ENCODE peak calls at places on chromosomes 7 and 10, in seven cellular contexts. R is neural crest cell; B is upper lobe of right lung; P is A549; J is nephron progenitor cell; Z is foreskin keratinocyte; V is CD4-positive, alpha-beta T cell. A is an unnamed sample.

GRCh38 chr10:128050117-128050516 is 76.1 kb downstream of the MKI67 start:
- DNase-seq in R (no peak), P (no peak), V (no peak), J (no peak), B (no peak), Z (no peak), A (no peak)

GRCh38 chr7:90412458-90413184 is 9.4 kb downstream of the CLDN12 start:
- DNase-seq in J (peak; percentile 4), P (no peak), Z (peak; percentile 15), V (no peak), R (no peak), B (peak; percentile 61), A (no peak)

GRCh38 chr10:84076540-84077195 is 62.6 kb upstream of the GHITM start:
- DNase-seq in Z (no peak), R (no peak), B (no peak), J (no peak), P (no peak), V (no peak), A (no peak)

GRCh38 chr10:17022399-17022798 is 107.2 kb downstream of the CUBN start:
- DNase-seq in Z (no peak), B (no peak), P (no peak), V (no peak), J (no peak), R (no peak), A (no peak)

GRCh38 chr7:77415474-77415821 is 701 bp downstream of the GSAP start:
- DNase-seq in V (peak; percentile 4), B (peak; percentile 72), Z (no peak), J (peak; percentile 33), R (no peak), P (no peak), A (peak; percentile 73)

GRCh38 chr10:29204119-29204518 is 84.8 kb upstream of the LYZL1 start:
- DNase-seq in B (no peak), P (no peak), R (no peak), J (peak; percentile 38), Z (no peak), V (no peak), A (no peak)

GRCh38 chr10:86779267-86780017 is 23.0 kb downstream of the BMPR1A start:
- DNase-seq in V (no peak), P (no peak), R (no peak), Z (no peak), B (no peak), J (no peak), A (no peak)

GRCh38 chr10:29634764-29635625 is at the start of gene SVIL:
- DNase-seq in Z (peak; percentile 85), V (no peak), B (peak; percentile 70), P (no peak), J (peak; percentile 55), R (no peak), A (no peak)

GRCh38 chr7:17830206-17830605 is 110.1 kb downstream of the SNX13 start:
- DNase-seq in Z (no peak), R (no peak), P (no peak), V (no peak), B (no peak), J (no peak), A (no peak)

GRCh38 chr10:30705625-30706149 is 76.1 kb upstream of the LYZL2 start:
- DNase-seq in B (no peak), R (no peak), Z (no peak), V (no peak), P (no peak), J (no peak), A (no peak)

GRCh38 chr7:143202161-143202560 is 18.9 kb downstream of the TAS2R39 start:
- DNase-seq in V (no peak), R (no peak), B (no peak), P (no peak), J (no peak), Z (no peak), A (no peak)

GRCh38 chr7:16845746-16846145 is 36.0 kb downstream of the AGR3 start:
- DNase-seq in R (no peak), P (no peak), Z (no peak), J (no peak), B (no peak), V (no peak), A (no peak)

GRCh38 chr10:33460461-33461294 is 126.2 kb upstream of the NRP1 start:
- DNase-seq in R (no peak), P (no peak), B (no peak), Z (peak; percentile 6), V (no peak), J (no peak), A (no peak)

GRCh38 chr10:88037623-88038022 is 174.2 kb downstream of the PTEN start:
- DNase-seq in P (no peak), Z (no peak), V (no peak), J (no peak), B (no peak), R (no peak), A (no peak)

GRCh38 chr7:36967387-36967786 is 243.1 kb upstream of the AOAH start:
- DNase-seq in Z (peak; percentile 23), P (peak; percentile 49), J (peak; percentile 61), R (peak; percentile 49), B (no peak), V (no peak), A (peak; percentile 40)

GRCh38 chr10:3978174-3978573 is 193.2 kb upstream of the KLF6 start:
- DNase-seq in R (no peak), J (no peak), B (no peak), V (no peak), P (no peak), Z (peak; percentile 63), A (no peak)

GRCh38 chr10:97267671-97268070 is 24.8 kb downstream of the ARHGAP19 start:
- DNase-seq in V (no peak), J (no peak), P (no peak), B (no peak), R (no peak), Z (no peak), A (no peak)

GRCh38 chr7:97064020-97064419 is 39.4 kb upstream of the DLX5 start:
- DNase-seq in B (no peak), R (no peak), Z (no peak), J (no peak), V (no peak), P (no peak), A (no peak)

GRCh38 chr7:93013471-93014061 is 104.2 kb downstream of the SAMD9 start:
- DNase-seq in V (no peak), P (no peak), B (no peak), Z (no peak), R (no peak), J (no peak), A (no peak)

GRCh38 chr7:116955340-116955739 is 2.0 kb downstream of the ST7 start:
- DNase-seq in R (no peak), Z (no peak), B (no peak), P (no peak), J (no peak), V (no peak), A (no peak)

GRCh38 chr7:1668486-1668931 is 1.6 kb upstream of the ELFN1 start:
- DNase-seq in Z (no peak), P (peak; percentile 46), J (no peak), B (peak; percentile 47), R (no peak), V (no peak), A (peak; percentile 56)

GRCh38 chr7:56063500-56063881 is 595 bp upstream of the SUMF2 start:
- DNase-seq in J (no peak), V (no peak), P (no peak), B (no peak), R (no peak), Z (no peak), A (no peak)

GRCh38 chr7:7972927-7973594 is 4.5 kb downstream of the GLCCI1 start:
- DNase-seq in B (no peak), J (no peak), V (no peak), R (no peak), Z (no peak), P (no peak), A (no peak)

GRCh38 chr7:150855476-150856302 is 3.4 kb downstream of the AOC1 start:
- DNase-seq in R (no peak), V (no peak), J (no peak), B (no peak), Z (peak; percentile 40), P (no peak), A (no peak)
- TF ChIP-seq CTCF in R (no peak), V (no peak), J (no peak), B (no peak), Z (no peak), P (no peak), A (no peak)

GRCh38 chr7:113013761-113014449 is 72.7 kb downstream of the GPR85 start:
- DNase-seq in R (no peak), V (no peak), P (no peak), B (no peak), Z (peak; percentile 94), J (no peak), A (no peak)

GRCh38 chr7:113010377-113010776 is 76.2 kb downstream of the GPR85 start:
- DNase-seq in V (no peak), B (no peak), J (no peak), R (no peak), Z (no peak), P (no peak), A (no peak)

GRCh38 chr7:113015038-113015645 is 71.5 kb downstream of the GPR85 start:
- DNase-seq in Z (peak; percentile 53), R (no peak), J (no peak), B (no peak), V (no peak), P (peak; percentile 5), A (no peak)
- TF ChIP-seq CTCF in Z (peak; percentile 73), R (peak; percentile 74), J (no peak), B (peak; percentile 50), V (no peak), P (peak; percentile 49), A (peak; percentile 5)

DNA sequence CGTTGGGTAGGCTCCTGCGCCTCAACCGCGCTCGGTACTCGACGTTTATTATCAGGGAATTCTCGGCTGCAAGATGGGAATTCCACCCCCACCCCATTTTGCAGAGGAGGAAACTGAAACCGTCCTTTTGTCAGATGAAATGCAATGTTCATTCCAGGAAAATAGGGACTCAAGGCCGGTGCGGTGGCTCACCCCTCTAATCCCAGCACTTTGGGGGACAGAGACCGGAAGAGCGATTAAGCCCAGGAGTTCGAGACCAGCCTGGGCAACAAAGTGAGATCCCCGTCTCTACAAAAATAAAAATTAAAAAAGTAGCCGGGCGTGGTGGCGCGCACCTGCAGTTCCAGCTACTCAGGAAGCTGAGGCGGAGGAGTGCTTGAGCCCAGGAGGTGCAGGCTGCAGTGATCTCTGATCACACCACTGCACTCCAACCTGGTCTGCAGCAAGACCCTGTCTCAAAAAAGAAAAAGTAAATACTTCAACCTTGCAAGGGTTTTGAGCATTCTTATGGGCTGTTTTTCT is 720 bp upstream of the RFC2 start:
- DNase-seq in V (no peak), R (no peak), Z (no peak), J (no peak), P (no peak), B (no peak), A (no peak)
- TF ChIP-seq CTCF in V (no peak), R (no peak), Z (no peak), J (no peak), P (no peak), B (no peak), A (no peak)

DNA sequence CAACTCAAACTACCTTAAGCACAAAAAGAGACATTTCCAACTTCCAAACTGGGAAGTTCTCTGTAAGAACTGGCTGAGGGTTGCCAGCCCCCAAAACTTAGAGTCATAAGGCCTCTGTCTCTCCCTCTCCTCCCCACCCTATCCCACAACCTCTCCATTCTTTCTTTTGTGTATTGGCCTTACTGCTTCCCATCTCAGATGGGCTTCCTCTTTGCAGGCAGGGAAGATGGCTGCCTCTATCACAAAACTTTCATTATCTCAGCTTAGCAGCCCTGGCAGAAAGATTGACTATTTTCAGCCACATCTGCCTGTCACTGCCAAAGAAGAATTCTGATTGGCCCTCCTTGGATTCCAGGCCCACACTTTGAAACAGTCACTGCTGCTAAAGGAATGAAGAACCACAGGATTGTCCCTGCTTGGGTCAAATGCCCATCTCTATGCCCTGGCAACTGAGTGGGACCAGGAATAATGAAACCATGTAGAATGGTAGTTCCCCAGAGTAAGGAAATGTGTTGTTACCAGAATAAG is 58.0 kb upstream of the PRKAR2B start:
- DNase-seq in V (no peak), B (no peak), J (no peak), Z (no peak), R (no peak), P (no peak), A (no peak)
- TF ChIP-seq CTCF in V (no peak), B (no peak), J (no peak), Z (no peak), R (no peak), P (no peak), A (no peak)